ENCODE peak calls at places on chromosomes 2 and 18, in ten cellular contexts. X, G, W, D, I, P, A, Z, C and S are unnamed samples.

GRCh38 chr2:239589855-239590254 is 189.0 kb upstream of the HDAC4 start:
- DNase-seq in X (no peak), G (no peak), W (no peak), D (no peak), I (no peak), P (no peak), A (no peak), Z (no peak), C (no peak), S (no peak)

GRCh38 chr2:15943378-15943851 is 3.1 kb downstream of the MYCN start:
- DNase-seq in X (peak; percentile 38), G (no peak), W (no peak), D (no peak), I (no peak), P (no peak), A (peak; percentile 73), Z (peak; percentile 80), C (no peak), S (no peak)

GRCh38 chr2:195307751-195308150 is 349.3 kb upstream of the SLC39A10 start:
- DNase-seq in X (no peak), G (no peak), W (no peak), D (no peak), I (no peak), P (no peak), A (peak; percentile 76), Z (no peak), C (no peak), S (no peak)

GRCh38 chr18:5630057-5630765 is 86.4 kb upstream of the EPB41L3 start:
- DNase-seq in X (peak; percentile 68), G (no peak), W (peak; percentile 62), D (no peak), I (peak; percentile 55), P (no peak), A (peak; percentile 91), Z (peak; percentile 90), C (peak; percentile 92), S (peak; percentile 36)

GRCh38 chr2:120985997-120986651 is 250.5 kb downstream of the GLI2 start:
- DNase-seq in X (no peak), G (no peak), W (no peak), D (no peak), I (no peak), P (no peak), A (no peak), Z (no peak), C (no peak), S (no peak)

GRCh38 chr18:55401638-55402191 is 186.3 kb downstream of the TCF4 start:
- DNase-seq in X (no peak), G (peak; percentile 77), W (no peak), D (no peak), I (peak; percentile 89), P (no peak), A (peak; percentile 86), Z (peak; percentile 51), C (no peak), S (peak; percentile 91)

GRCh38 chr18:8771930-8772329 is 66.6 kb downstream of the MTCL1 start:
- DNase-seq in X (peak; percentile 7), G (no peak), W (no peak), D (no peak), I (peak; percentile 74), P (no peak), A (no peak), Z (no peak), C (peak; percentile 89), S (peak; percentile 37)

GRCh38 chr18:58687871-58688308 is 16.6 kb downstream of the MALT1 start:
- DNase-seq in X (no peak), G (no peak), W (peak; percentile 82), D (peak; percentile 71), I (no peak), P (no peak), A (no peak), Z (no peak), C (no peak), S (no peak)

GRCh38 chr2:191643425-191643824 is 34.5 kb upstream of the NABP1 start:
- DNase-seq in X (no peak), G (no peak), W (no peak), D (no peak), I (no peak), P (no peak), A (no peak), Z (peak; percentile 3), C (no peak), S (no peak)

GRCh38 chr2:153059338-153060052 is 341.1 kb downstream of the ARL6IP6 start:
- DNase-seq in X (peak; percentile 2), G (no peak), W (no peak), D (no peak), I (peak; percentile 6), P (no peak), A (peak; percentile 78), Z (no peak), C (peak; percentile 17), S (peak; percentile 79)